ENCODE peak calls at places on chromosomes 12 and 14, in six cellular contexts. One of them, this sample, is unnamed.

GRCh38 chr12:122886851-122887816 is 8.8 kb downstream of the VPS37B start:
- DNase-seq in endodermal cell: peak
- DNase-seq in upper lobe of right lung: no peak
- DNase-seq in A549: peak
- DNase-seq in glutamatergic neuron: no peak
- DNase-seq in GM20000: no peak
- DNase-seq in this sample: no peak

GRCh38 chr14:89965839-89966238 is 10.1 kb downstream of the TDP1 start:
- DNase-seq in GM20000: no peak
- DNase-seq in endodermal cell: no peak
- DNase-seq in glutamatergic neuron: no peak
- DNase-seq in A549: no peak
- DNase-seq in upper lobe of right lung: no peak
- DNase-seq in this sample: no peak

GRCh38 chr14:96574633-96575191 is 72.5 kb downstream of the PAPOLA start:
- DNase-seq in glutamatergic neuron: no peak
- DNase-seq in GM20000: no peak
- DNase-seq in upper lobe of right lung: no peak
- DNase-seq in A549: no peak
- DNase-seq in endodermal cell: no peak
- DNase-seq in this sample: peak

GRCh38 chr14:75409425-75410205 is 18.2 kb upstream of the JDP2 start:
- DNase-seq in GM20000: no peak
- DNase-seq in endodermal cell: no peak
- DNase-seq in A549: no peak
- DNase-seq in upper lobe of right lung: no peak
- DNase-seq in glutamatergic neuron: no peak
- DNase-seq in this sample: no peak

GRCh38 chr14:101225116-101225728 is 321.7 kb upstream of the RTL1 start:
- DNase-seq in A549: no peak
- DNase-seq in endodermal cell: peak
- DNase-seq in upper lobe of right lung: no peak
- DNase-seq in glutamatergic neuron: no peak
- DNase-seq in GM20000: no peak
- DNase-seq in this sample: no peak

GRCh38 chr12:26551385-26551784 is 281.6 kb downstream of the ITPR2 start:
- DNase-seq in upper lobe of right lung: no peak
- DNase-seq in endodermal cell: no peak
- DNase-seq in GM20000: no peak
- DNase-seq in glutamatergic neuron: no peak
- DNase-seq in A549: no peak
- DNase-seq in this sample: no peak

GRCh38 chr14:98192946-98193345 is 1079.1 kb downstream of the BCL11B start:
- DNase-seq in GM20000: no peak
- DNase-seq in glutamatergic neuron: no peak
- DNase-seq in A549: no peak
- DNase-seq in upper lobe of right lung: no peak
- DNase-seq in endodermal cell: no peak
- DNase-seq in this sample: no peak

GRCh38 chr14:62885451-62885850 is 159.8 kb downstream of the KCNH5 start:
- DNase-seq in endodermal cell: no peak
- DNase-seq in upper lobe of right lung: no peak
- DNase-seq in glutamatergic neuron: no peak
- DNase-seq in A549: no peak
- DNase-seq in GM20000: no peak
- DNase-seq in this sample: no peak

GRCh38 chr12:108582981-108583770 is 14.7 kb downstream of the TMEM119 start:
- DNase-seq in upper lobe of right lung: peak
- DNase-seq in endodermal cell: no peak
- DNase-seq in glutamatergic neuron: no peak
- DNase-seq in GM20000: no peak
- DNase-seq in A549: no peak
- DNase-seq in this sample: no peak

GRCh38 chr14:67441672-67442071 is 29.7 kb upstream of the PLEK2 start:
- DNase-seq in glutamatergic neuron: no peak
- DNase-seq in endodermal cell: no peak
- DNase-seq in upper lobe of right lung: no peak
- DNase-seq in GM20000: no peak
- DNase-seq in A549: no peak
- DNase-seq in this sample: no peak

GRCh38 chr12:851913-852312 is 97.6 kb downstream of the RAD52 start:
- DNase-seq in endodermal cell: no peak
- DNase-seq in glutamatergic neuron: no peak
- DNase-seq in A549: peak
- DNase-seq in GM20000: no peak
- DNase-seq in upper lobe of right lung: no peak
- DNase-seq in this sample: peak

GRCh38 chr12:132444957-132445883 is 44.7 kb upstream of the FBRSL1 start:
- DNase-seq in GM20000: peak
- DNase-seq in A549: no peak
- DNase-seq in glutamatergic neuron: peak
- DNase-seq in endodermal cell: peak
- DNase-seq in upper lobe of right lung: no peak
- DNase-seq in this sample: no peak

GRCh38 chr14:74595006-74595735 is 16.9 kb downstream of the LTBP2 start:
- DNase-seq in A549: no peak
- DNase-seq in upper lobe of right lung: no peak
- DNase-seq in glutamatergic neuron: no peak
- DNase-seq in endodermal cell: no peak
- DNase-seq in GM20000: no peak
- DNase-seq in this sample: no peak

GRCh38 chr12:90111646-90112565 is 403.3 kb upstream of the ATP2B1 start:
- DNase-seq in GM20000: no peak
- DNase-seq in endodermal cell: no peak
- DNase-seq in glutamatergic neuron: no peak
- DNase-seq in upper lobe of right lung: no peak
- DNase-seq in A549: no peak
- DNase-seq in this sample: no peak

GRCh38 chr12:125081427-125081826 is 16.2 kb downstream of the AACS start:
- DNase-seq in endodermal cell: no peak
- DNase-seq in A549: no peak
- DNase-seq in GM20000: no peak
- DNase-seq in upper lobe of right lung: no peak
- DNase-seq in glutamatergic neuron: no peak
- DNase-seq in this sample: no peak

GRCh38 chr12:51326762-51327439 is 2.9 kb upstream of the BIN2 start:
- DNase-seq in glutamatergic neuron: no peak
- DNase-seq in GM20000: peak
- DNase-seq in upper lobe of right lung: peak
- DNase-seq in A549: no peak
- DNase-seq in endodermal cell: no peak
- DNase-seq in this sample: peak

GRCh38 chr12:92722897-92723296 is 20.1 kb downstream of the PLEKHG7 start:
- DNase-seq in glutamatergic neuron: no peak
- DNase-seq in A549: no peak
- DNase-seq in upper lobe of right lung: no peak
- DNase-seq in GM20000: no peak
- DNase-seq in endodermal cell: no peak
- DNase-seq in this sample: no peak

GRCh38 chr12:14904854-14905253 is 19.2 kb upstream of the MGP start:
- DNase-seq in upper lobe of right lung: no peak
- DNase-seq in endodermal cell: no peak
- DNase-seq in glutamatergic neuron: no peak
- DNase-seq in A549: no peak
- DNase-seq in GM20000: no peak
- DNase-seq in this sample: no peak

GRCh38 chr12:47085815-47086252 is 6.1 kb upstream of the AMIGO2 start:
- DNase-seq in glutamatergic neuron: no peak
- DNase-seq in endodermal cell: peak
- DNase-seq in GM20000: peak
- DNase-seq in upper lobe of right lung: no peak
- DNase-seq in A549: no peak
- DNase-seq in this sample: no peak

GRCh38 chr12:43336962-43337555 is 214.9 kb downstream of the ADAMTS20 start:
- DNase-seq in A549: peak
- DNase-seq in GM20000: peak
- DNase-seq in glutamatergic neuron: no peak
- DNase-seq in endodermal cell: no peak
- DNase-seq in upper lobe of right lung: no peak
- DNase-seq in this sample: no peak
- TF ChIP-seq CTCF in A549: peak
- TF ChIP-seq CTCF in GM20000: no peak
- TF ChIP-seq CTCF in glutamatergic neuron: peak
- TF ChIP-seq CTCF in endodermal cell: peak
- TF ChIP-seq CTCF in upper lobe of right lung: peak
- TF ChIP-seq CTCF in this sample: peak

GRCh38 chr12:42944516-42944915 is 355.0 kb upstream of the PRICKLE1 start:
- DNase-seq in A549: no peak
- DNase-seq in upper lobe of right lung: no peak
- DNase-seq in GM20000: no peak
- DNase-seq in endodermal cell: no peak
- DNase-seq in glutamatergic neuron: no peak
- DNase-seq in this sample: no peak

GRCh38 chr12:42945927-42946326 is 356.4 kb upstream of the PRICKLE1 start:
- DNase-seq in A549: no peak
- DNase-seq in endodermal cell: no peak
- DNase-seq in glutamatergic neuron: no peak
- DNase-seq in upper lobe of right lung: no peak
- DNase-seq in GM20000: no peak
- DNase-seq in this sample: no peak

DNA sequence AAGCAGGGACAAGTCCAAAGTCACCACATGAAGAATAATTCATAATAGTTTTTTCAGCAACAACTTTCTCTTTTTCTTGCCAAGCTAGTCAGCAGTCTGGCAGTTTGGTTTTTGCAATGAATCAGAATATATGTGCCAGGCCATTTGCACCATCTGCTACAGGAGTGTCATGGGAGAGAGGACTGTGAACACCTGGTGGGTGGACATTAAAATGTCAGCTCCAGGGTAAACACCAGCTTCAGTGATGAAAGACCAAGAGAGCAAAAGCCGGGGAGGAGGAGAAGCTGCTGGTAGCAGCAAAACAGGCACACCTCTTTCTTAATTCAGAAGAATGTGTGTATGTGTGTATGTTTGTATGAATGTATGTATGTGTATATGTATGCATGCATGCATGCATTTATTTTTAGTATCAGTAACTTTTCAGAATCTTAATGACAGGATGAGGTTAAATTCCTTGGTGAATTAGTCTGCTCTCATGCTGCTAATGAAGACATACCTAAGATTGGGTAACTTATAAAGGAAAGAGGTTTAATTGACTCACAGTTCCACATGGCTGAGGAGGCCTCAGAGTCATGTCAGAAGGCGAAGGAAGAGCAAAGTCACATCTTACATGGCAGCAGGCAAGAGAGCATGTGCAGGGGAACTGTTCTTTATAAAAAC is 357.4 kb upstream of the PRICKLE1 start:
- DNase-seq in glutamatergic neuron: no peak
- DNase-seq in upper lobe of right lung: no peak
- DNase-seq in A549: no peak
- DNase-seq in endodermal cell: no peak
- DNase-seq in GM20000: no peak
- DNase-seq in this sample: no peak
- TF ChIP-seq CTCF in glutamatergic neuron: no peak
- TF ChIP-seq CTCF in upper lobe of right lung: no peak
- TF ChIP-seq CTCF in A549: no peak
- TF ChIP-seq CTCF in endodermal cell: no peak
- TF ChIP-seq CTCF in GM20000: no peak
- TF ChIP-seq CTCF in this sample: no peak

GRCh38 chr12:12428961-12429657 is 72.2 kb downstream of the BORCS5 start:
- DNase-seq in endodermal cell: no peak
- DNase-seq in upper lobe of right lung: no peak
- DNase-seq in GM20000: no peak
- DNase-seq in glutamatergic neuron: no peak
- DNase-seq in A549: no peak
- DNase-seq in this sample: no peak
- TF ChIP-seq CTCF in endodermal cell: no peak
- TF ChIP-seq CTCF in upper lobe of right lung: no peak
- TF ChIP-seq CTCF in GM20000: no peak
- TF ChIP-seq CTCF in glutamatergic neuron: no peak
- TF ChIP-seq CTCF in A549: no peak
- TF ChIP-seq CTCF in this sample: no peak

GRCh38 chr14:102798926-102799325 is 21.7 kb downstream of the TRAF3 start:
- DNase-seq in glutamatergic neuron: no peak
- DNase-seq in A549: no peak
- DNase-seq in endodermal cell: no peak
- DNase-seq in GM20000: no peak
- DNase-seq in upper lobe of right lung: no peak
- DNase-seq in this sample: no peak
- TF ChIP-seq CTCF in glutamatergic neuron: no peak
- TF ChIP-seq CTCF in A549: no peak
- TF ChIP-seq CTCF in endodermal cell: no peak
- TF ChIP-seq CTCF in GM20000: no peak
- TF ChIP-seq CTCF in upper lobe of right lung: no peak
- TF ChIP-seq CTCF in this sample: no peak

DNA sequence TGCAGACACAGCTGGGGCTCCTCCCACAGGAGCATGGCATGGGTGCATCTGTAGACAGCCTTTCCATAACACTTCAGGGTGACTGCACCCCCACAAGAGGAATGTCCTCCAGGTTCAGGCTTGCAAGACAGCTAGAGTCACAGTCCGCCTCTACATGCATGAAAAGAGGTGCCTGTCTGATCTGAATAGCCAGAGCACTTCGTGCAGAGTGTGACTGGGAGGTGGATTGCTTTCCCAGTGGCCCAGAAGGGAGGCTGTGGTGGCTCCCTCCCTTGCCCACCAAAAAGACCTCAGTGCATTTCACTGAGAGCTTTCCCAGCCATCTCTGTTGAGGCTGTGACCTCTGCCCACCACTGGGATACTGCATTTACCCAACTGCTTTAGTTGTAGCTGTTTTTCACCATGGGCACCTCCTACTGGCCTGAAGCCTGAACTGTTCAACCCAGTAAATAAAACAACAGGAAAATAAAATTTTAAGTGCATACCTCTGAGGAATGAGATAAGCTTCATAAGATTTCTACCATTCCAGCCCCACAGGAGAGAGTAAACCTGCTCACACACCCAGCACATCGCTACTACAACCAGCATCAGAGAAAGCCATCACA is 14.1 kb downstream of the CEP128 start:
- DNase-seq in GM20000: no peak
- DNase-seq in A549: no peak
- DNase-seq in upper lobe of right lung: no peak
- DNase-seq in glutamatergic neuron: no peak
- DNase-seq in endodermal cell: peak
- DNase-seq in this sample: no peak
- TF ChIP-seq CTCF in GM20000: no peak
- TF ChIP-seq CTCF in A549: no peak
- TF ChIP-seq CTCF in upper lobe of right lung: no peak
- TF ChIP-seq CTCF in glutamatergic neuron: peak
- TF ChIP-seq CTCF in endodermal cell: peak
- TF ChIP-seq CTCF in this sample: no peak

GRCh38 chr14:41825622-41826021 is 218.9 kb downstream of the LRFN5 start:
- DNase-seq in endodermal cell: no peak
- DNase-seq in upper lobe of right lung: no peak
- DNase-seq in glutamatergic neuron: no peak
- DNase-seq in GM20000: no peak
- DNase-seq in A549: no peak
- DNase-seq in this sample: no peak

DNA sequence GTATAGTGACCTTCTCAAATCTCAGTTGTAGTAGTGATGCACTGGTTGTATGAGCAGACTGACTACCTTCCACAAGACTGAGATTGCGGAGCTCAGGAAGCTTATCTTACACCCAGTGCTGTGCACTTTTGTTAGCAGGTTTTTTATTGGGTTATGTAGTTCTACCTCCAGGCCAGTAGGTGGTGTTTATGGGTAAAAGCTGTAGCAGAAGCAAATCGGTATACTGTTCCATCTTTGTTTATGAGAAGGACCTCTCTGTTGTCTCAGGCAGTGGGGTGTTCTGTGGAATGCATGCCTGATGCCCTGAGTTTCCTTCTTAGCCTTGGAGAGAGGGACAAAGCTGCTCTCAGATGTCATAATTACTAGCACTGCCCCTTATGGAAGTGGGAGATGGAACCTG is 217.8 kb downstream of the LRFN5 start:
- DNase-seq in A549: no peak
- DNase-seq in glutamatergic neuron: no peak
- DNase-seq in GM20000: no peak
- DNase-seq in endodermal cell: no peak
- DNase-seq in upper lobe of right lung: no peak
- DNase-seq in this sample: no peak
- TF ChIP-seq CTCF in A549: no peak
- TF ChIP-seq CTCF in glutamatergic neuron: peak
- TF ChIP-seq CTCF in GM20000: no peak
- TF ChIP-seq CTCF in endodermal cell: peak
- TF ChIP-seq CTCF in upper lobe of right lung: no peak
- TF ChIP-seq CTCF in this sample: no peak

This sample was measured in BJ.